ENCODE peak calls at places on chromosomes 16 and 17, in five cellular contexts. A is NCI-H1092 treated with DMSO at 0.1 percent for 48 hours, X is amniotic stem cell, V is heart right ventricle, Y is COR-L47. O is an unnamed sample.

GRCh38 chr17:2050871-2051387 is 4.0 kb upstream of the HIC1 start:
- DNase-seq in A (no peak), X (no peak), V (no peak), Y (no peak), O (no peak)

GRCh38 chr17:83079340-83079747 is at the start of gene METRNL:
- DNase-seq in A (peak; percentile 17), X (peak; percentile 54), V (peak; percentile 77), Y (peak; percentile 18), O (peak; percentile 59)

GRCh38 chr17:6470146-6470718 is 26.0 kb downstream of the PIMREG start:
- DNase-seq in A (no peak), X (no peak), V (no peak), Y (no peak), O (no peak)

GRCh38 chr17:28718990-28719433 is 773 bp upstream of the RPL23A start:
- DNase-seq in A (no peak), X (no peak), V (no peak), Y (no peak), O (no peak)

GRCh38 chr16:51431517-51432241 is 280.6 kb upstream of the SALL1 start:
- DNase-seq in A (no peak), X (peak; percentile 87), V (no peak), Y (peak; percentile 21), O (no peak)

GRCh38 chr16:67537270-67537635 is 8.6 kb downstream of the RIPOR1 start:
- DNase-seq in A (no peak), X (no peak), V (peak; percentile 80), Y (no peak), O (no peak)

GRCh38 chr16:8173111-8173644 is 417.1 kb downstream of the TMEM114 start:
- DNase-seq in A (peak; percentile 74), X (no peak), V (peak; percentile 56), Y (peak; percentile 75), O (peak; percentile 31)

GRCh38 chr16:2855536-2855935 is 2.4 kb downstream of the PRSS22 start:
- DNase-seq in A (no peak), X (no peak), V (no peak), Y (no peak), O (no peak)

GRCh38 chr16:82701302-82702022 is 74.7 kb downstream of the CDH13 start:
- DNase-seq in A (no peak), X (no peak), V (no peak), Y (no peak), O (no peak)

GRCh38 chr17:18141210-18141803 is 32.8 kb downstream of the MYO15A start:
- DNase-seq in A (peak; percentile 35), X (peak; percentile 11), V (peak; percentile 46), Y (peak; percentile 12), O (no peak)

GRCh38 chr17:30422171-30422570 is 43.4 kb downstream of the CPD start:
- DNase-seq in A (no peak), X (no peak), V (no peak), Y (no peak), O (no peak)

GRCh38 chr17:83042522-83043158 is 36.8 kb upstream of the METRNL start:
- DNase-seq in A (no peak), X (no peak), V (no peak), Y (no peak), O (no peak)

GRCh38 chr17:48282303-48282702 is 147.7 kb downstream of the SKAP1 start:
- DNase-seq in A (no peak), X (no peak), V (no peak), Y (no peak), O (no peak)

GRCh38 chr16:73231969-73232554 is 184.1 kb upstream of the ZFHX3 start:
- DNase-seq in A (no peak), X (no peak), V (no peak), Y (no peak), O (peak; percentile 13)

GRCh38 chr16:87254734-87255133 is 62.5 kb downstream of the C16orf95 start:
- DNase-seq in A (no peak), X (no peak), V (no peak), Y (no peak), O (no peak)

GRCh38 chr16:12467418-12468210 is 336.1 kb downstream of the CPPED1 start:
- DNase-seq in A (no peak), X (no peak), V (no peak), Y (no peak), O (no peak)